ENCODE peak calls at places on chromosomes 13 and 19, in six cellular contexts. W is Daoy, A is AG10803, P is activated T-cell treated with anti-CD3 and anti-CD28 coated beads for 1 hour, Y is lower leg skin, V is head of caudate nucleus. E is an unnamed sample.
A peak's percentile ranks its signal among the peaks of the same experiment; 100 is the strongest.

GRCh38 chr13:77779461-77780272 is 82.2 kb downstream of the SLAIN1 start:
- DNase-seq in W (peak; percentile 31), A (peak; percentile 75), P (no peak), Y (peak; percentile 43), V (no peak), E (no peak)

GRCh38 chr19:40803857-40804782 is 5.1 kb downstream of the EGLN2 start:
- DNase-seq in W (no peak), A (no peak), P (peak; percentile 52), Y (no peak), V (no peak), E (no peak)

GRCh38 chr13:29049524-29049923 is 229.4 kb downstream of the MTUS2 start:
- DNase-seq in W (no peak), A (no peak), P (no peak), Y (no peak), V (no peak), E (no peak)

GRCh38 chr13:20702530-20702929 is 969 bp upstream of the IL17D start:
- DNase-seq in W (no peak), A (no peak), P (no peak), Y (no peak), V (no peak), E (no peak)

GRCh38 chr19:41161903-41162302 is 31.1 kb upstream of the CYP2S1 start:
- DNase-seq in W (no peak), A (no peak), P (no peak), Y (no peak), V (no peak), E (no peak)

GRCh38 chr19:40241809-40242384 is 15.4 kb upstream of the CCNP start:
- DNase-seq in W (no peak), A (no peak), P (no peak), Y (no peak), V (peak; percentile 89), E (peak; percentile 78)

GRCh38 chr19:16604615-16605014 is 23.4 kb downstream of the MED26 start:
- DNase-seq in W (no peak), A (no peak), P (no peak), Y (no peak), V (no peak), E (no peak)

GRCh38 chr19:51830263-51830662 is 35.3 kb downstream of the FPR3 start:
- DNase-seq in W (no peak), A (peak; percentile 17), P (no peak), Y (no peak), V (no peak), E (no peak)

GRCh38 chr13:31236211-31236786 is 36.5 kb downstream of the B3GLCT start:
- DNase-seq in W (peak; percentile 2), A (peak; percentile 69), P (no peak), Y (no peak), V (no peak), E (no peak)

GRCh38 chr13:32530841-32531253 is 7.7 kb downstream of the N4BP2L2 start:
- DNase-seq in W (peak; percentile 2), A (peak; percentile 71), P (no peak), Y (no peak), V (no peak), E (no peak)

GRCh38 chr13:45511310-45512147 is 46.8 kb downstream of the COG3 start:
- DNase-seq in W (peak; percentile 57), A (peak; percentile 73), P (no peak), Y (no peak), V (no peak), E (no peak)

GRCh38 chr19:45499196-45500180 is 1.2 kb downstream of the PPM1N start:
- DNase-seq in W (peak; percentile 75), A (peak; percentile 18), P (peak; percentile 42), Y (peak; percentile 55), V (no peak), E (no peak)

GRCh38 chr13:107133950-107134349 is 566.0 kb upstream of the ARGLU1 start:
- DNase-seq in W (no peak), A (no peak), P (no peak), Y (no peak), V (no peak), E (no peak)

GRCh38 chr19:40326201-40326600 is 22.0 kb downstream of the C19orf47 start:
- DNase-seq in W (no peak), A (no peak), P (no peak), Y (no peak), V (no peak), E (no peak)

GRCh38 chr13:24076124-24076523 is 84.4 kb upstream of the SPATA13 start:
- DNase-seq in W (no peak), A (no peak), P (no peak), Y (no peak), V (no peak), E (no peak)

GRCh38 chr19:45972081-45972943 is 1.4 kb downstream of the NOVA2 start:
- DNase-seq in W (no peak), A (no peak), P (no peak), Y (peak; percentile 21), V (peak; percentile 60), E (peak; percentile 24)

GRCh38 chr13:106089251-106089940 is 446.1 kb downstream of the EFNB2 start:
- DNase-seq in W (no peak), A (peak; percentile 15), P (no peak), Y (no peak), V (no peak), E (no peak)

GRCh38 chr13:52084971-52085370 is 43.9 kb downstream of the NEK5 start:
- DNase-seq in W (no peak), A (no peak), P (no peak), Y (no peak), V (no peak), E (no peak)

GRCh38 chr19:36060430-36060829 is 5.7 kb downstream of the WDR62 start:
- DNase-seq in W (peak; percentile 46), A (peak; percentile 59), P (no peak), Y (no peak), V (peak; percentile 83), E (peak; percentile 61)

GRCh38 chr13:48068952-48069351 is 26.0 kb downstream of the MED4 start:
- DNase-seq in W (no peak), A (no peak), P (no peak), Y (no peak), V (no peak), E (no peak)

GRCh38 chr13:27476943-27477681 is 26.7 kb upstream of the MTIF3 start:
- DNase-seq in W (peak; percentile 38), A (peak; percentile 48), P (no peak), Y (no peak), V (no peak), E (no peak)

GRCh38 chr13:23554000-23554399 is 16.2 kb upstream of the TNFRSF19 start:
- DNase-seq in W (peak; percentile 32), A (no peak), P (no peak), Y (peak; percentile 48), V (no peak), E (no peak)

GRCh38 chr13:20847298-20847697 is 55.2 kb downstream of the XPO4 start:
- DNase-seq in W (no peak), A (no peak), P (no peak), Y (no peak), V (no peak), E (no peak)

GRCh38 chr19:55446060-55446459 is 3.0 kb upstream of the SHISA7 start:
- DNase-seq in W (no peak), A (no peak), P (no peak), Y (no peak), V (no peak), E (no peak)

GRCh38 chr19:14138576-14139265 is 2.3 kb upstream of the ASF1B start:
- DNase-seq in W (peak; percentile 65), A (no peak), P (no peak), Y (no peak), V (no peak), E (no peak)

GRCh38 chr19:45528744-45529453 is 21.6 kb downstream of the VASP start:
- DNase-seq in W (no peak), A (no peak), P (no peak), Y (no peak), V (peak; percentile 77), E (peak; percentile 28)

GRCh38 chr19:48962029-48962848 is 2.9 kb upstream of the FTL start:
- DNase-seq in W (peak; percentile 69), A (no peak), P (no peak), Y (peak; percentile 64), V (peak; percentile 39), E (no peak)

GRCh38 chr13:24540236-24541126 is 27.9 kb upstream of the PARP4 start:
- DNase-seq in W (peak; percentile 23), A (no peak), P (no peak), Y (no peak), V (no peak), E (no peak)

GRCh38 chr19:56942749-56943148 is 102.2 kb upstream of the PEG3 start:
- DNase-seq in W (no peak), A (peak; percentile 1), P (no peak), Y (no peak), V (no peak), E (no peak)

GRCh38 chr19:38093587-38093986 is 130.4 kb downstream of the DPF1 start:
- DNase-seq in W (no peak), A (no peak), P (no peak), Y (no peak), V (peak; percentile 78), E (peak; percentile 29)

GRCh38 chr19:19750842-19751790 is 18.2 kb upstream of the ZNF14 start:
- DNase-seq in W (no peak), A (no peak), P (no peak), Y (no peak), V (no peak), E (no peak)

GRCh38 chr13:63024458-63024857 is 1608.8 kb upstream of the PCDH20 start:
- DNase-seq in W (no peak), A (no peak), P (no peak), Y (no peak), V (no peak), E (no peak)

GRCh38 chr19:39413903-39414608 is 1.6 kb downstream of the PLEKHG2 start:
- DNase-seq in W (peak; percentile 45), A (peak; percentile 40), P (no peak), Y (peak; percentile 42), V (no peak), E (no peak)

GRCh38 chr13:20460744-20461143 is 64.9 kb downstream of the CRYL1 start:
- DNase-seq in W (no peak), A (no peak), P (no peak), Y (no peak), V (no peak), E (no peak)

GRCh38 chr13:109483369-109483768 is 303.0 kb downstream of the IRS2 start:
- DNase-seq in W (no peak), A (no peak), P (no peak), Y (no peak), V (no peak), E (no peak)

GRCh38 chr19:15863272-15863671 is 34.6 kb downstream of the CYP4F2 start:
- DNase-seq in W (peak; percentile 86), A (no peak), P (no peak), Y (no peak), V (no peak), E (no peak)

GRCh38 chr13:101202590-101202989 is 213.7 kb downstream of the NALCN start:
- DNase-seq in W (no peak), A (no peak), P (no peak), Y (no peak), V (no peak), E (no peak)

GRCh38 chr13:46668302-46668720 is 115.3 kb downstream of the LRCH1 start:
- DNase-seq in W (peak; percentile 58), A (peak; percentile 91), P (no peak), Y (peak; percentile 53), V (peak; percentile 45), E (no peak)